ENCODE peak calls at places on chromosomes 12 and 14, in five cellular contexts. One of them, this sample, is unnamed.

GRCh38 chr14:64520699-64521098 is 16.1 kb downstream of the ZBTB1 start:
- DNase-seq in astrocyte of the spinal cord: no peak
- DNase-seq in SK-N-SH: no peak
- DNase-seq in A549: no peak
- DNase-seq in ovary: no peak
- DNase-seq in this sample: no peak

GRCh38 chr12:42468341-42468821 is 121.2 kb downstream of the PRICKLE1 start:
- DNase-seq in SK-N-SH: no peak
- DNase-seq in astrocyte of the spinal cord: peak; percentile 61
- DNase-seq in ovary: no peak
- DNase-seq in A549: no peak
- DNase-seq in this sample: no peak

GRCh38 chr14:100534528-100535286 is 52.5 kb downstream of the BEGAIN start:
- DNase-seq in ovary: peak; percentile 45
- DNase-seq in A549: no peak
- DNase-seq in astrocyte of the spinal cord: no peak
- DNase-seq in SK-N-SH: peak; percentile 52
- DNase-seq in this sample: peak; percentile 67

GRCh38 chr14:103019827-103020226 is 37.5 kb downstream of the CDC42BPB start:
- DNase-seq in astrocyte of the spinal cord: no peak
- DNase-seq in ovary: no peak
- DNase-seq in A549: no peak
- DNase-seq in SK-N-SH: no peak
- DNase-seq in this sample: no peak

GRCh38 chr12:123713398-123714301 is 1.5 kb downstream of the ATP6V0A2 start:
- DNase-seq in A549: no peak
- DNase-seq in astrocyte of the spinal cord: no peak
- DNase-seq in ovary: no peak
- DNase-seq in SK-N-SH: peak; percentile 27
- DNase-seq in this sample: no peak

GRCh38 chr12:69589082-69589481 is 3.8 kb downstream of the CCT2 start:
- DNase-seq in A549: no peak
- DNase-seq in astrocyte of the spinal cord: no peak
- DNase-seq in SK-N-SH: no peak
- DNase-seq in ovary: no peak
- DNase-seq in this sample: no peak

GRCh38 chr12:47393403-47393790 is 312.4 kb downstream of the RPAP3 start:
- DNase-seq in astrocyte of the spinal cord: no peak
- DNase-seq in SK-N-SH: no peak
- DNase-seq in ovary: no peak
- DNase-seq in A549: no peak
- DNase-seq in this sample: no peak

GRCh38 chr14:44162197-44162596 is 344.9 kb downstream of the FSCB start:
- DNase-seq in astrocyte of the spinal cord: no peak
- DNase-seq in A549: no peak
- DNase-seq in SK-N-SH: no peak
- DNase-seq in ovary: no peak
- DNase-seq in this sample: peak; percentile 33

GRCh38 chr12:66288121-66288520 is 14.2 kb upstream of the HELB start:
- DNase-seq in ovary: no peak
- DNase-seq in A549: no peak
- DNase-seq in SK-N-SH: no peak
- DNase-seq in astrocyte of the spinal cord: no peak
- DNase-seq in this sample: no peak

GRCh38 chr14:56422703-56423213 is 156.8 kb upstream of the TMEM260 start:
- DNase-seq in SK-N-SH: peak; percentile 28
- DNase-seq in A549: peak; percentile 55
- DNase-seq in ovary: peak; percentile 64
- DNase-seq in astrocyte of the spinal cord: peak; percentile 78
- DNase-seq in this sample: peak; percentile 71

GRCh38 chr12:48454675-48455074 is 17.7 kb upstream of the ANP32D start:
- DNase-seq in A549: no peak
- DNase-seq in ovary: no peak
- DNase-seq in astrocyte of the spinal cord: peak; percentile 5
- DNase-seq in SK-N-SH: no peak
- DNase-seq in this sample: no peak

GRCh38 chr12:113239811-113240331 is 18.6 kb downstream of the TPCN1 start:
- DNase-seq in SK-N-SH: no peak
- DNase-seq in A549: no peak
- DNase-seq in astrocyte of the spinal cord: no peak
- DNase-seq in ovary: peak; percentile 69
- DNase-seq in this sample: no peak

GRCh38 chr12:12508612-12509011 is 54.1 kb downstream of the DUSP16 start:
- DNase-seq in ovary: no peak
- DNase-seq in SK-N-SH: no peak
- DNase-seq in astrocyte of the spinal cord: no peak
- DNase-seq in A549: no peak
- DNase-seq in this sample: no peak

GRCh38 chr12:86663691-86664090 is 407.5 kb upstream of the MGAT4C start:
- DNase-seq in ovary: no peak
- DNase-seq in astrocyte of the spinal cord: peak; percentile 17
- DNase-seq in A549: no peak
- DNase-seq in SK-N-SH: no peak
- DNase-seq in this sample: no peak

GRCh38 chr14:100638211-100638855 is 51.1 kb upstream of the BEGAIN start:
- DNase-seq in A549: no peak
- DNase-seq in astrocyte of the spinal cord: no peak
- DNase-seq in ovary: no peak
- DNase-seq in SK-N-SH: no peak
- DNase-seq in this sample: no peak

GRCh38 chr12:119712721-119713120 is 44.8 kb downstream of the PRKAB1 start:
- DNase-seq in SK-N-SH: no peak
- DNase-seq in ovary: no peak
- DNase-seq in A549: no peak
- DNase-seq in astrocyte of the spinal cord: no peak
- DNase-seq in this sample: no peak

GRCh38 chr12:9133243-9133938 is 17.7 kb upstream of the A2M start:
- DNase-seq in astrocyte of the spinal cord: peak; percentile 2
- DNase-seq in SK-N-SH: no peak
- DNase-seq in ovary: no peak
- DNase-seq in A549: no peak
- DNase-seq in this sample: no peak

GRCh38 chr14:99975190-99975589 is 90.0 kb upstream of the EVL start:
- DNase-seq in SK-N-SH: no peak
- DNase-seq in A549: no peak
- DNase-seq in astrocyte of the spinal cord: no peak
- DNase-seq in ovary: no peak
- DNase-seq in this sample: no peak

DNA sequence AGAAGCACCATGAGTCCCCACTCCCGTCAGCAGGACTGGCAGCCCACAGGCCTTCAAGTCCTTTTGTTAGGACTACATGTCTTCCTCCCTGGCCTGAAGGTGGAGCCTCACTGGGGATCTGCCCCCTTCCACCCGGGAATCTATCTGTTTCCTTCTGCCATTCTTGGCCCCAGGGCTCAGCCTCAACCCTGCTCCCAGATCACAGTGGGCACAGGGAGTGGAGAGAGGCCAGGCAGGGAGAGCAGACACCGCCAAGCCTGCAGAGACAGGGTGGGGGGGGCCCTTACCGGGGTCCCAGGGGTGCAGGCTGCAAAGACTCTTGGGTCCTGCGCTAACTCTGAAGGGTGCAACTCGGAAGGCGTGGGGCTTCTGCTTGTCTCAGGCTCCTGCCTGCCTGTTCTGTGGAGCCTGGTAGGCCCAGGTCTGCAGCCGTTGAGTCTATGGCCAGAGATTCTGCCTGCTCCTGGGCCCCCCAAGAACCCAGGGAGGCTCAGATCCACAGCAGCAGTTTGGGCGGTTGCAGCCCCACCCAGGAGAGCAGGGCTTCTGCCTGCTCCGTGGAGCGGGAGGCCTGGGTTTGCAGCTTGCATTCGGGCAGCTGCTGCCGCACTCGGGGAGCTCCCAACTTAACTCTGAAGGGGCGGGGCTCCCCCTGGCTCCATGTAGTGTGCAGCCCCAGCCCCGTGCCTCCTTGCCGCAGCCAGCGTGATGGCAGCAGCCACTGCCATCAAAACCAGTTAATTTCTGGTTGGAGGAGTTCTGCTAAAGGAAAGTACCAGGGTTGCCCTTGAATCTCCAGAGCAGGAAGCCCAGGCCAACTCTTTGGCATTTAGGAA is 21.7 kb upstream of the PLBD1 start:
- DNase-seq in A549: no peak
- DNase-seq in ovary: no peak
- DNase-seq in astrocyte of the spinal cord: no peak
- DNase-seq in SK-N-SH: no peak
- DNase-seq in this sample: no peak
- H3K4me3 ChIP-seq in A549: no peak overlapping the region
- H3K4me3 ChIP-seq in ovary: no peak overlapping the region
- H3K4me3 ChIP-seq in astrocyte of the spinal cord: no peak overlapping the region
- H3K4me3 ChIP-seq in SK-N-SH: no peak overlapping the region
- H3K4me3 ChIP-seq in this sample: peak overlapping the region; percentile 17

GRCh38 chr12:56596815-56597214 is 33.3 kb downstream of the BAZ2A start:
- DNase-seq in ovary: no peak
- DNase-seq in A549: no peak
- DNase-seq in astrocyte of the spinal cord: no peak
- DNase-seq in SK-N-SH: no peak
- DNase-seq in this sample: no peak
- TF ChIP-seq CTCF in ovary: no peak
- TF ChIP-seq CTCF in A549: no peak
- TF ChIP-seq CTCF in astrocyte of the spinal cord: no peak
- TF ChIP-seq CTCF in SK-N-SH: no peak
- TF ChIP-seq CTCF in this sample: no peak

GRCh38 chr12:53194973-53195372 is 12.1 kb downstream of the ITGB7 start:
- DNase-seq in SK-N-SH: no peak
- DNase-seq in astrocyte of the spinal cord: no peak
- DNase-seq in ovary: no peak
- DNase-seq in A549: no peak
- DNase-seq in this sample: no peak

GRCh38 chr12:53196486-53196885 is 10.6 kb downstream of the ITGB7 start:
- DNase-seq in SK-N-SH: no peak
- DNase-seq in A549: no peak
- DNase-seq in ovary: no peak
- DNase-seq in astrocyte of the spinal cord: no peak
- DNase-seq in this sample: no peak

GRCh38 chr12:53198470-53199110 is 8.5 kb downstream of the ITGB7 start:
- DNase-seq in ovary: no peak
- DNase-seq in astrocyte of the spinal cord: no peak
- DNase-seq in A549: no peak
- DNase-seq in SK-N-SH: no peak
- DNase-seq in this sample: no peak

GRCh38 chr12:53195516-53196420 is 11.3 kb downstream of the ITGB7 start:
- DNase-seq in A549: no peak
- DNase-seq in SK-N-SH: no peak
- DNase-seq in ovary: no peak
- DNase-seq in astrocyte of the spinal cord: no peak
- DNase-seq in this sample: no peak

DNA sequence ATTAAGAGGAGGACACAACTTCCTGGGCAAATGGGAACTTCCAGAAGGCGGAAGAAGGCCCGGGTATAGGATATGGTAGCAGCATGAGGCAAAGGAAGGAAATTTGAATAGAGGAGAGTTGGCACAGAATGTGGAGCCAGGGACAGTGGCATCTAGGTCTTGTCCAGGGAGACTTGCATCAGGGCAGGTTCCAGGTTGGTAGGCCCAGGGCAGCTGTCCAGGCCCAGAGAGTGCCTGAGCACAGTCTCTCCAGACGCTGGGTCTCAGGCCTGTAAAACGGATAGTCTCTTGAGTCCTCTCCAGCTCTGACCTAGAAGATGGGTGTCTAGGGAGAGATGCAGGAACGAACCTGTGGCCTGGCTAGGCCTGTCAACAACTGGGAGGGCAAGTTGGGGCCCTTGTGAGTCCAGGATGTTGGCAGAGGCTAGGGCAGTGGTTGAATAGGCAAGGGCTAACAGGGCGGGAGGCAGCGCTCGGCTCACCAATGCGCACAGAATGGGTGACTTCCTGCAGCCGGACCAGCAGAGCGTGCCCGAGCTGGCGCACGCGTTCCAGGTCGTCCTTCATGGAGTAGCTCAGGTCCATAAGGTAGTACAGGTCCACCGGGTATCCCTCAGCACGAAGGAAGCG is 9.9 kb downstream of the ITGB7 start:
- DNase-seq in ovary: no peak
- DNase-seq in astrocyte of the spinal cord: no peak
- DNase-seq in A549: no peak
- DNase-seq in SK-N-SH: no peak
- DNase-seq in this sample: no peak
- H3K4me3 ChIP-seq in ovary: no peak overlapping the region
- H3K4me3 ChIP-seq in astrocyte of the spinal cord: no peak overlapping the region
- H3K4me3 ChIP-seq in A549: peak overlapping the region; percentile 33
- H3K4me3 ChIP-seq in SK-N-SH: no peak overlapping the region
- H3K4me3 ChIP-seq in this sample: no peak overlapping the region

GRCh38 chr12:101909646-101910045 is 32.3 kb downstream of the DRAM1 start:
- DNase-seq in ovary: no peak
- DNase-seq in astrocyte of the spinal cord: no peak
- DNase-seq in SK-N-SH: no peak
- DNase-seq in A549: no peak
- DNase-seq in this sample: no peak
- TF ChIP-seq CTCF in ovary: no peak
- TF ChIP-seq CTCF in astrocyte of the spinal cord: no peak
- TF ChIP-seq CTCF in SK-N-SH: no peak
- TF ChIP-seq CTCF in A549: no peak
- TF ChIP-seq CTCF in this sample: no peak

DNA sequence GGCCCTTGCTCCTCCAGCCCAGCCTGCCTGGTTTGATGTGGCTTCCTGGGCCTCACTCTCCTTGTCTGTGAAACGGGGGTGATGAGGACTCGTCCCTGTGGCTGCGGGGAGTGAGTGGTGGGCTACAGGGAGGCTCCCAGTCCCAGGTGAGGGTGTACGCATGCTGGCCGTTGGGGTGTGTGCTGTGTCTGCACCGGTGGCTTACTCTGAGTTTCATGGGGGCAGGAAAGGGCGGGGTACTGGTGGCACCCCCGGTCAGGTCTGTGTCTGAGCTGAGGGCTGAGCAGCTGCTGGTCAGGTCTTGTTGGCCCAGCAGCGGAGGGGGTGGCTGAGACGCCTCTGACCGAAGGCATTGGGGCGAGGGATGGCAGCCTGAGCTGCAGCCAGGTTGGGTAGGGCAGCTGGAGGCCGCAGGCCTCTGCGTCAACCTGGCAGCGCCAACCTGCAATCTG is 11.2 kb downstream of the ULK1 start:
- DNase-seq in A549: no peak
- DNase-seq in SK-N-SH: no peak
- DNase-seq in astrocyte of the spinal cord: no peak
- DNase-seq in ovary: no peak
- DNase-seq in this sample: no peak
- H3K4me3 ChIP-seq in A549: no peak overlapping the region
- H3K4me3 ChIP-seq in SK-N-SH: no peak overlapping the region
- H3K4me3 ChIP-seq in astrocyte of the spinal cord: no peak overlapping the region
- H3K4me3 ChIP-seq in ovary: no peak overlapping the region
- H3K4me3 ChIP-seq in this sample: no peak overlapping the region

GRCh38 chr12:114405199-114405448 is 820 bp downstream of the TBX5 start:
- DNase-seq in A549: no peak
- DNase-seq in SK-N-SH: no peak
- DNase-seq in astrocyte of the spinal cord: no peak
- DNase-seq in ovary: no peak
- DNase-seq in this sample: no peak

GRCh38 chr12:114404451-114405198 is 1.3 kb downstream of the TBX5 start:
- DNase-seq in astrocyte of the spinal cord: no peak
- DNase-seq in A549: no peak
- DNase-seq in SK-N-SH: no peak
- DNase-seq in ovary: no peak
- DNase-seq in this sample: no peak

GRCh38 chr12:114403690-114404450 is 2.1 kb downstream of the TBX5 start:
- DNase-seq in ovary: no peak
- DNase-seq in A549: no peak
- DNase-seq in SK-N-SH: no peak
- DNase-seq in astrocyte of the spinal cord: no peak
- DNase-seq in this sample: no peak

GRCh38 chr12:114401346-114402320 is 4.3 kb downstream of the TBX5 start:
- DNase-seq in SK-N-SH: no peak
- DNase-seq in astrocyte of the spinal cord: no peak
- DNase-seq in A549: no peak
- DNase-seq in ovary: no peak
- DNase-seq in this sample: no peak

GRCh38 chr12:114403044-114403689 is 2.8 kb downstream of the TBX5 start:
- DNase-seq in astrocyte of the spinal cord: no peak
- DNase-seq in ovary: no peak
- DNase-seq in SK-N-SH: peak; percentile 49
- DNase-seq in A549: no peak
- DNase-seq in this sample: no peak
- TF ChIP-seq CTCF in astrocyte of the spinal cord: peak; percentile 17
- TF ChIP-seq CTCF in ovary: no peak
- TF ChIP-seq CTCF in SK-N-SH: peak; percentile 36
- TF ChIP-seq CTCF in A549: no peak
- TF ChIP-seq CTCF in this sample: no peak